ENCODE peak calls at places on chromosomes 7 and 10, in four cellular contexts. One of them, this sample, is unnamed.
A peak's percentile ranks its signal among the peaks of the same experiment; 100 is the strongest.

GRCh38 chr10:109205929-109206585 is 717.3 kb downstream of the XPNPEP1 start:
- DNase-seq in upper lobe of right lung: no peak
- DNase-seq in GM12891: no peak
- DNase-seq in Jurkat, Clone E6-1: no peak
- DNase-seq in this sample: no peak

GRCh38 chr7:82677493-82677892 is 233.9 kb upstream of the CACNA2D1 start:
- DNase-seq in upper lobe of right lung: no peak
- DNase-seq in GM12891: no peak
- DNase-seq in Jurkat, Clone E6-1: peak; percentile 80
- DNase-seq in this sample: peak; percentile 73

GRCh38 chr10:72691470-72692056 is 380 bp upstream of the MCU start:
- DNase-seq in upper lobe of right lung: no peak
- DNase-seq in GM12891: no peak
- DNase-seq in Jurkat, Clone E6-1: no peak
- DNase-seq in this sample: no peak

GRCh38 chr7:127365164-127365956 is 27.1 kb downstream of the ZNF800 start:
- DNase-seq in upper lobe of right lung: no peak
- DNase-seq in GM12891: no peak
- DNase-seq in Jurkat, Clone E6-1: peak; percentile 16
- DNase-seq in this sample: no peak

GRCh38 chr7:77697535-77697831 is 1.2 kb downstream of the RSBN1L start:
- DNase-seq in upper lobe of right lung: no peak
- DNase-seq in GM12891: no peak
- DNase-seq in Jurkat, Clone E6-1: no peak
- DNase-seq in this sample: peak; percentile 84

GRCh38 chr10:102673235-102673634 is 29.0 kb downstream of the TRIM8 start:
- DNase-seq in upper lobe of right lung: no peak
- DNase-seq in GM12891: no peak
- DNase-seq in Jurkat, Clone E6-1: no peak
- DNase-seq in this sample: no peak

GRCh38 chr10:129191848-129192247 is 275.2 kb upstream of the MGMT start:
- DNase-seq in upper lobe of right lung: no peak
- DNase-seq in GM12891: no peak
- DNase-seq in Jurkat, Clone E6-1: no peak
- DNase-seq in this sample: no peak

GRCh38 chr7:128113839-128114238 is 82.6 kb upstream of the LRRC4 start:
- DNase-seq in upper lobe of right lung: peak; percentile 6
- DNase-seq in GM12891: no peak
- DNase-seq in Jurkat, Clone E6-1: no peak
- DNase-seq in this sample: no peak

GRCh38 chr10:114403545-114404161 is 649 bp downstream of the AFAP1L2 start:
- DNase-seq in upper lobe of right lung: no peak
- DNase-seq in GM12891: peak; percentile 32
- DNase-seq in Jurkat, Clone E6-1: no peak
- DNase-seq in this sample: no peak

GRCh38 chr7:46682841-46683624 is 762.0 kb upstream of the IGFBP3 start:
- DNase-seq in upper lobe of right lung: no peak
- DNase-seq in GM12891: no peak
- DNase-seq in Jurkat, Clone E6-1: no peak
- DNase-seq in this sample: no peak

GRCh38 chr7:30474485-30474884 is 4.1 kb downstream of the NOD1 start:
- DNase-seq in upper lobe of right lung: no peak
- DNase-seq in GM12891: no peak
- DNase-seq in Jurkat, Clone E6-1: no peak
- DNase-seq in this sample: no peak

GRCh38 chr10:82811621-82812020 is 936.6 kb downstream of the NRG3 start:
- DNase-seq in upper lobe of right lung: no peak
- DNase-seq in GM12891: peak; percentile 5
- DNase-seq in Jurkat, Clone E6-1: peak; percentile 21
- DNase-seq in this sample: no peak

GRCh38 chr10:74640134-74640533 is 186.3 kb upstream of the KAT6B start:
- DNase-seq in upper lobe of right lung: no peak
- DNase-seq in GM12891: no peak
- DNase-seq in Jurkat, Clone E6-1: no peak
- DNase-seq in this sample: no peak

GRCh38 chr7:140870003-140870402 is 54.7 kb downstream of the BRAF start:
- DNase-seq in upper lobe of right lung: no peak
- DNase-seq in GM12891: no peak
- DNase-seq in Jurkat, Clone E6-1: no peak
- DNase-seq in this sample: no peak

GRCh38 chr7:74093671-74094223 is 10.1 kb downstream of the LIMK1 start:
- DNase-seq in upper lobe of right lung: no peak
- DNase-seq in GM12891: no peak
- DNase-seq in Jurkat, Clone E6-1: no peak
- DNase-seq in this sample: no peak

GRCh38 chr10:68897336-68897741 is 3.8 kb upstream of the DDX50 start:
- DNase-seq in upper lobe of right lung: no peak
- DNase-seq in GM12891: no peak
- DNase-seq in Jurkat, Clone E6-1: peak; percentile 61
- DNase-seq in this sample: no peak

GRCh38 chr7:37495574-37496184 is 47.0 kb upstream of the ELMO1 start:
- DNase-seq in upper lobe of right lung: no peak
- DNase-seq in GM12891: no peak
- DNase-seq in Jurkat, Clone E6-1: peak; percentile 35
- DNase-seq in this sample: no peak

GRCh38 chr10:78896169-78896931 is 172.4 kb upstream of the ZMIZ1 start:
- DNase-seq in upper lobe of right lung: peak; percentile 54
- DNase-seq in GM12891: no peak
- DNase-seq in Jurkat, Clone E6-1: no peak
- DNase-seq in this sample: peak; percentile 57

GRCh38 chr7:28405662-28406061 is 6.7 kb upstream of the CREB5 start:
- DNase-seq in upper lobe of right lung: no peak
- DNase-seq in GM12891: no peak
- DNase-seq in Jurkat, Clone E6-1: no peak
- DNase-seq in this sample: no peak

GRCh38 chr7:145156834-145157233 is 321.0 kb upstream of the TPK1 start:
- DNase-seq in upper lobe of right lung: no peak
- DNase-seq in GM12891: no peak
- DNase-seq in Jurkat, Clone E6-1: no peak
- DNase-seq in this sample: no peak

GRCh38 chr7:7274782-7275181 is 92.4 kb downstream of the C1GALT1 start:
- DNase-seq in upper lobe of right lung: no peak
- DNase-seq in GM12891: no peak
- DNase-seq in Jurkat, Clone E6-1: no peak
- DNase-seq in this sample: no peak

GRCh38 chr10:49552277-49552676 is 13.4 kb upstream of the ERCC6 start:
- DNase-seq in upper lobe of right lung: no peak
- DNase-seq in GM12891: no peak
- DNase-seq in Jurkat, Clone E6-1: no peak
- DNase-seq in this sample: no peak

This sample was measured in cardiac septum.